ENCODE peak calls at places on chromosomes 5 and 9, in four cellular contexts. H is Right ventricle myocardium superior, M is H4, C is AG10803. B is an unnamed sample.

GRCh38 chr5:150582281-150582791 is 58.1 kb upstream of the SYNPO start:
- DNase-seq in C (peak), M (no peak), H (peak), B (no peak)

GRCh38 chr5:20276061-20276958 is 288.3 kb upstream of the CDH18 start:
- DNase-seq in H (no peak), C (peak), M (peak), B (no peak)

GRCh38 chr9:27059406-27059805 is 49.6 kb upstream of the TEK start:
- DNase-seq in H (no peak), C (no peak), M (no peak), B (peak)

GRCh38 chr9:3948826-3949578 is 350.9 kb downstream of the GLIS3 start:
- DNase-seq in H (no peak), C (peak), M (no peak), B (no peak)

GRCh38 chr5:79076819-79077218 is 7.3 kb downstream of the BHMT2 start:
- DNase-seq in M (no peak), C (peak), H (no peak), B (no peak)

GRCh38 chr9:16521868-16522381 is 348.5 kb downstream of the BNC2 start:
- DNase-seq in M (peak), C (peak), H (peak), B (no peak)

GRCh38 chr5:134738963-134739661 is 764 bp downstream of the CAMLG start:
- DNase-seq in M (peak), C (peak), H (no peak), B (no peak)

GRCh38 chr9:18489861-18490260 is 15.9 kb downstream of the ADAMTSL1 start:
- DNase-seq in M (no peak), C (peak), H (no peak), B (no peak)

GRCh38 chr5:40605295-40605958 is 74.3 kb upstream of the PTGER4 start:
- DNase-seq in C (peak), M (peak), H (no peak), B (no peak)

GRCh38 chr5:126811515-126812198 is 34.7 kb downstream of the LMNB1 start:
- DNase-seq in C (peak), M (no peak), H (no peak), B (peak)

GRCh38 chr9:82488702-82489578 is 500.4 kb downstream of the SPATA31D1 start:
- DNase-seq in H (no peak), M (peak), C (peak), B (no peak)

GRCh38 chr5:160083012-160083436 is 36.2 kb downstream of the PWWP2A start:
- DNase-seq in H (no peak), C (peak), M (peak), B (peak)

GRCh38 chr9:136617746-136618577 is 44.8 kb upstream of the EGFL7 start:
- DNase-seq in C (no peak), H (no peak), M (no peak), B (no peak)

GRCh38 chr5:80623911-80624457 is 30.5 kb upstream of the MSH3 start:
- DNase-seq in M (no peak), H (no peak), C (no peak), B (no peak)

GRCh38 chr5:126456217-126456616 is 33.0 kb downstream of the GRAMD2B start:
- DNase-seq in C (no peak), M (no peak), H (no peak), B (no peak)

GRCh38 chr9:128607642-128608350 is 48.9 kb downstream of the DYNC2I2 start:
- DNase-seq in H (peak), C (peak), M (peak), B (no peak)

GRCh38 chr9:4596165-4596922 is 65.8 kb upstream of the PLPP6 start:
- DNase-seq in C (no peak), M (no peak), H (no peak), B (peak)

GRCh38 chr9:111431684-111432083 is 52.5 kb downstream of the ECPAS start:
- DNase-seq in H (no peak), C (no peak), M (no peak), B (no peak)

GRCh38 chr5:56123531-56124243 is 109.4 kb downstream of the ANKRD55 start:
- DNase-seq in M (peak), H (peak), C (peak), B (peak)

GRCh38 chr5:116301110-116301509 is 216.3 kb downstream of the COMMD10 start:
- DNase-seq in C (no peak), M (no peak), H (no peak), B (no peak)

B was measured in pulmonary artery endothelial cell.